ENCODE peak calls at places on chromosomes 13 and 19, in four cellular contexts. C is tibial artery, U is HCT116, G is endodermal cell. Y is an unnamed sample.

GRCh38 chr19:10346509-10346908 is 7.1 kb upstream of the ICAM3 start:
- DNase-seq in C (no peak), U (no peak), G (no peak), Y (no peak)

GRCh38 chr13:40665754-40666057 is 735 bp downstream of the FOXO1 start:
- DNase-seq in C (no peak), U (no peak), G (no peak), Y (no peak)

GRCh38 chr13:66809496-66809895 is 420.6 kb downstream of the PCDH9 start:
- DNase-seq in C (no peak), U (no peak), G (no peak), Y (no peak)

GRCh38 chr13:33743438-33744368 is 74.2 kb upstream of the RFC3 start:
- DNase-seq in C (no peak), U (no peak), G (peak; percentile 49), Y (no peak)

GRCh38 chr13:100542546-100543156 is 45.9 kb downstream of the GGACT start:
- DNase-seq in C (no peak), U (no peak), G (no peak), Y (no peak)

GRCh38 chr19:34525001-34525400 is 43.4 kb downstream of the WTIP start:
- DNase-seq in C (no peak), U (no peak), G (no peak), Y (no peak)

GRCh38 chr13:111312944-111313590 is 7.4 kb upstream of the TEX29 start:
- DNase-seq in C (no peak), U (no peak), G (no peak), Y (no peak)

GRCh38 chr19:17070912-17071311 is 4.3 kb downstream of the HAUS8 start:
- DNase-seq in C (no peak), U (no peak), G (no peak), Y (peak; percentile 11)

GRCh38 chr19:34733266-34733825 is 697 bp upstream of the ZNF181 start:
- DNase-seq in C (peak; percentile 80), U (no peak), G (no peak), Y (no peak)

GRCh38 chr19:29666634-29667389 is 1.6 kb downstream of the PLEKHF1 start:
- DNase-seq in C (peak; percentile 87), U (no peak), G (peak; percentile 85), Y (no peak)

GRCh38 chr13:33927315-33927714 is 109.4 kb downstream of the RFC3 start:
- DNase-seq in C (no peak), U (no peak), G (no peak), Y (no peak)

GRCh38 chr19:40055049-40055448 is 982 bp downstream of the ZNF780B start:
- DNase-seq in C (no peak), U (no peak), G (no peak), Y (no peak)

GRCh38 chr19:10928563-10929401 is at the start of the genes TIMM29 and YIPF2:
- DNase-seq in C (peak; percentile 99), U (peak; percentile 96), G (peak; percentile 99), Y (peak; percentile 98)

GRCh38 chr19:54391589-54392061 is 23.6 kb upstream of the TTYH1 start:
- DNase-seq in C (no peak), U (no peak), G (peak; percentile 82), Y (no peak)

GRCh38 chr13:99981115-99982020 is at the start of gene ZIC2:
- DNase-seq in C (no peak), U (peak; percentile 73), G (peak; percentile 95), Y (peak; percentile 70)

GRCh38 chr19:46656541-46656940 is 4.4 kb downstream of the DACT3 start:
- DNase-seq in C (no peak), U (no peak), G (no peak), Y (no peak)

GRCh38 chr19:51422053-51422448 is 4.6 kb upstream of the SIGLEC10 start:
- DNase-seq in C (peak; percentile 80), U (peak; percentile 56), G (peak; percentile 99), Y (peak; percentile 90)

GRCh38 chr19:35438527-35438926 is 9.5 kb upstream of the FFAR2 start:
- DNase-seq in C (no peak), U (no peak), G (no peak), Y (no peak)

GRCh38 chr19:23346696-23347095 is 48.6 kb downstream of the ZNF91 start:
- DNase-seq in C (no peak), U (no peak), G (no peak), Y (no peak)

GRCh38 chr13:76635232-76636021 is 250.8 kb downstream of the KCTD12 start:
- DNase-seq in C (no peak), U (no peak), G (no peak), Y (no peak)

GRCh38 chr13:59823495-59823894 is 340.2 kb downstream of the DIAPH3 start:
- DNase-seq in C (no peak), U (no peak), G (no peak), Y (no peak)

GRCh38 chr13:59299584-59299983 is 864.1 kb downstream of the DIAPH3 start:
- DNase-seq in C (no peak), U (no peak), G (no peak), Y (no peak)

GRCh38 chr19:16039081-16039480 is 37.2 kb upstream of the TPM4 start:
- DNase-seq in C (no peak), U (no peak), G (no peak), Y (no peak)

GRCh38 chr13:20134732-20135131 is 26.1 kb downstream of the GJA3 start:
- DNase-seq in C (no peak), U (no peak), G (peak; percentile 27), Y (no peak)

GRCh38 chr13:26213982-26214381 is 8.1 kb downstream of the RNF6 start:
- DNase-seq in C (no peak), U (no peak), G (no peak), Y (no peak)

GRCh38 chr19:40553885-40554857 is 22.5 kb upstream of the SHKBP1 start:
- DNase-seq in C (no peak), U (no peak), G (peak; percentile 86), Y (no peak)

GRCh38 chr13:75469087-75469486 is 12.9 kb downstream of the TBC1D4 start:
- DNase-seq in C (no peak), U (no peak), G (no peak), Y (no peak)

GRCh38 chr13:79393564-79394249 is 12.3 kb downstream of the RBM26 start:
- DNase-seq in C (no peak), U (no peak), G (peak; percentile 48), Y (peak; percentile 38)

GRCh38 chr19:18122860-18123795 is 25.6 kb downstream of the MAST3 start:
- DNase-seq in C (no peak), U (no peak), G (no peak), Y (no peak)

DNA sequence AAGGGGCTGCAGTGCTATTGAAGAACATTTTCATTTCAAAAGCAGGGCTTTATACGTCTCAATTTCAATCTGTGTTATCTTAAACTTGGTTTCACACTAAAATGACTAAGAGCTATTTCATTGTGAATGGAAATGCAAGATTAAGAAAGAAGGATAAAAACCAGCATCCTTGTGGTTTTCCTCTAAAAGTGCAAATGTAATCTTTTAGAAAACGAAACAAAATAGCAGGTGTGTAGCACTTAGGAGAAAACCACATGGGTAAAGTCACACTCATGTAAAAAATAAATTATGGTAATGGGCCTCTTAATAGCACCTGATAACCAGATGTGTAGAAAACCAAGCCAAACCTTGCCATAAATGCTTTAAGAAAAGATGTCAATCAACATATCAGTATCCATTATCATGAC is 397.8 kb downstream of the GPC6 start:
- DNase-seq in C (no peak), U (no peak), G (no peak), Y (no peak)
- H3K4me1 ChIP-seq in C (no peaks in the 10 kb centered on the region), U (no peaks in the 10 kb centered on the region), G (peaks cover 5% of the 10 kb centered on the region), Y (no peaks in the 10 kb centered on the region)

GRCh38 chr13:30466841-30467252 is 1.1 kb upstream of the HMGB1 start:
- DNase-seq in C (no peak), U (no peak), G (no peak), Y (no peak)

GRCh38 chr13:30466358-30466714 is 600 bp upstream of the HMGB1 start:
- DNase-seq in C (no peak), U (no peak), G (no peak), Y (no peak)

GRCh38 chr13:30464496-30465351 is 1.0 kb downstream of the HMGB1 start:
- DNase-seq in C (peak; percentile 84), U (no peak), G (peak; percentile 82), Y (peak; percentile 91)

GRCh38 chr13:30463820-30464495 is 1.8 kb downstream of the HMGB1 start:
- DNase-seq in C (peak; percentile 81), U (no peak), G (peak; percentile 65), Y (peak; percentile 87)

DNA sequence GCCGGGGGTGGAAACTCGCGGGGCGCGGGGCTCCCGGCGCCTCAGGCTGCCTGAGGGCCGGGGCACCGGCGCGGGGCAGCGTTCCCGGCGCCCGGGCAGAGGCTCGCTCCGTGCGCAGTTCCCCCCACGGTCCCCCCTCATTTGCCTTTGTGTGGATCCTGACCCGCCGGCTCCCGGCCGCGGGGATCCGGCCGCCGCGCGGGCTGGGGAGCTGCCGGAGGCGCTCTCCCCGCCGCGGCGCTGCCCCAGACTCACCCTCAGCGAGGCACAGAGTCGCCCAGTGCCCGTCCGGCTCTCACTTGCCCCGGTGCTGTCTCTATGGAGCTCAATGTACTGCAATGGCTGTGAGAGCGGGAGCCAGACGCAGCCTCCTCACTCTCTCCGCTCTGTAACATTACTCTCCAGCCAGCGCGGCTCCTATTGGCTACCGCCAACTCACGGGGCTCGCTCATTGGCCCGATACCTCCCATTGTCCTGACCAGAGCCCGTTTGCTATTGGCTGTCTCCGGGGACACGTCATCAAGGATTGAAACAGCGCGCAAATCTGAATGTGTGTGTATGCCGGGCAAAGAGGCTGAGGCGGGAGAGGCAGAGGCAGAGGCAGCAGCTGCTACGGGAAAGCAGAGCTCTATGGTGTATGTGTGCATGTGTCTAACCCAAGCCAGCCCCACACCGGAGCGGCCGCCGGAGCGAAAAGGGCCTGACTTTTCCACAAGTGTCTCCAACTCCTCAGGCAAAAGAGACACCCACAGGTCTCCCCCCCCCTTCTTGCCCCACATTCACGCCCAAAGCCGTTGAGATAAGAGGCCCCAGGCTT is at the start of gene HMGB1:
- DNase-seq in C (peak; percentile 99), U (peak; percentile 98), G (peak; percentile 99), Y (peak; percentile 96)
- TF ChIP-seq CTCF in C (no peak), U (no peak), G (no peak), Y (no peak)

DNA sequence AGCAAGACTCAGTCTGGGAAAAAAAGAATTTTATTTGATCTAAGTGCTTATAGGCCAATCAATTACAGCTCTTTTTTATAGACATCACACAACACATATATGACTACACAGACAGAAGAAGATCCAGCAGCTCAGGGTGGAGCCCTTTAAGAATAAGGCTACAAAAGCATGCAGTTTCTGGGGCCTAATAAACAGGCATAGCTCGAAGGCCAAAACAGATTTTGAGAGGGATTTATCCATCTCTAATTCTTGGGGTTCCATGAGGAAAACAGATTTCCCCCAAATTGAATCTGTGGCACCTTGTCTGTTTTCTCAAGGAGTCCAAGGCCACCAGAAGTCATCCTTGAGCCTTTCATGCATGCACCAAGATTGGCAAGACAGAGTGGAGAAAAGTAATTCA is 3.9 kb upstream of the ZNF550 start:
- DNase-seq in C (no peak), U (no peak), G (no peak), Y (no peak)
- H3K9me3 ChIP-seq in C (peaks cover 18% of the 10 kb centered on the region), U (peaks cover 50% of the 10 kb centered on the region), G (peaks cover 88% of the 10 kb centered on the region), Y (peaks cover 82% of the 10 kb centered on the region)

DNA sequence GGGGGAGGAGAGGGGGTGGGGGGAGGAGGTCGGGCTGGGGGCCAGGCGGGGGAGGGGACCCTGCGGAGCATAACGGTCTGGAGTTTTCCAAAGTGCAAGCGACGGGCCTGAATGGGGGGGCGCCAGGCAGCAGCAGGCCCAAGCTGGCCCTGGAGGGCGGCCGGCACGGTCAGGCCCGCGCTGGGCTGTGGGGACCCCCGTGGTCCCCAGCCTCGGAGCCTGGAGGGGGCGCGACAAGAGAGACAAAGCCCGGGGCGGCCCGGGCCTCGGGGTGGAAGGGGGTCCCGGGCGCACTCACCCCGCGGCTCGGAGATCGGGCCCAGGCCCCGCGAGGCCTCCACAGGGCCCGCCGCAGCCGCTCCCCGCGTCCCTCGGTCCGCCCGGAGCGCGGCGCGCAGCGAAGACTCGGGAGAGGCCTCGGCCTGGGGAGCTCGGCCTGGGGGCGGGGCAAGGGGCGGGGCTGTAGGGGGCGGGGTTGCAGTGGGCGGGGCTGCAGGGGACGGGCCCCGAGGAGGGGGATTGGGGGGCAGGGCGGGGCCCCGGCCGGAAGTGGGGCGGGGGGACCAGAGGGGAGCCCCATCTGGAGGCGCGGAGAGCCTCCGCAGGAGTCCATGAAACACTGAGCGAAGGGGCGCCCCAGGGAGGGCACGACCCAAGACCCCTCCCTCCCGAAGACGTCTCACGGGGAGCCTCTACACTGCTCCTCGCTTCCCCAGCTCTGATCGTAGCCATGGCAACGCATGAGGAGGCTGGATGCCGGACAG is 47.6 kb downstream of the PTPRS start:
- DNase-seq in C (peak; percentile 84), U (no peak), G (peak; percentile 93), Y (peak; percentile 44)
- H3K4me1 ChIP-seq in C (peaks cover 60% of the 10 kb centered on the region), U (peaks cover 16% of the 10 kb centered on the region), G (no peaks in the 10 kb centered on the region), Y (peaks cover 18% of the 10 kb centered on the region)

Y was measured in left lung.